ENCODE peak calls at places on chromosomes 13 and 19, in ten cellular contexts. One of them, this sample, is unnamed.

GRCh38 chr19:2853015-2853606 is 11.8 kb downstream of the ZNF555 start:
- DNase-seq in GM23338: no peak
- DNase-seq in adrenal gland: no peak
- DNase-seq in mucosa of descending colon: no peak
- DNase-seq in epithelial cell of proximal tubule: no peak
- DNase-seq in lower leg skin: no peak
- DNase-seq in cardiac fibroblast: no peak
- DNase-seq in A549: no peak
- DNase-seq in hepatocyte: no peak
- DNase-seq in foreskin keratinocyte: no peak
- DNase-seq in this sample: no peak

GRCh38 chr19:13764101-13764807 is at the start of gene MRI1:
- DNase-seq in GM23338: peak; percentile 67
- DNase-seq in A549: peak; percentile 40
- DNase-seq in cardiac fibroblast: peak; percentile 66
- DNase-seq in lower leg skin: peak; percentile 72
- DNase-seq in epithelial cell of proximal tubule: no peak
- DNase-seq in foreskin keratinocyte: no peak
- DNase-seq in hepatocyte: peak; percentile 75
- DNase-seq in mucosa of descending colon: peak; percentile 88
- DNase-seq in adrenal gland: peak; percentile 82
- DNase-seq in this sample: peak; percentile 42

GRCh38 chr19:38734426-38735256 is 9.6 kb downstream of the CAPN12 start:
- DNase-seq in epithelial cell of proximal tubule: no peak
- DNase-seq in adrenal gland: peak; percentile 50
- DNase-seq in GM23338: no peak
- DNase-seq in lower leg skin: peak; percentile 26
- DNase-seq in foreskin keratinocyte: no peak
- DNase-seq in cardiac fibroblast: no peak
- DNase-seq in mucosa of descending colon: peak; percentile 63
- DNase-seq in A549: peak; percentile 65
- DNase-seq in hepatocyte: peak; percentile 40
- DNase-seq in this sample: peak; percentile 31

GRCh38 chr13:32267836-32268439 is 47.2 kb downstream of the ZAR1L start:
- DNase-seq in foreskin keratinocyte: no peak
- DNase-seq in mucosa of descending colon: peak; percentile 74
- DNase-seq in A549: no peak
- DNase-seq in GM23338: peak; percentile 85
- DNase-seq in cardiac fibroblast: peak; percentile 18
- DNase-seq in hepatocyte: peak; percentile 39
- DNase-seq in epithelial cell of proximal tubule: no peak
- DNase-seq in adrenal gland: no peak
- DNase-seq in lower leg skin: no peak
- DNase-seq in this sample: no peak

GRCh38 chr13:75365724-75366173 is 116.2 kb downstream of the TBC1D4 start:
- DNase-seq in GM23338: peak; percentile 39
- DNase-seq in A549: peak; percentile 21
- DNase-seq in lower leg skin: no peak
- DNase-seq in foreskin keratinocyte: peak; percentile 92
- DNase-seq in cardiac fibroblast: peak; percentile 46
- DNase-seq in mucosa of descending colon: no peak
- DNase-seq in adrenal gland: no peak
- DNase-seq in epithelial cell of proximal tubule: peak; percentile 52
- DNase-seq in hepatocyte: no peak
- DNase-seq in this sample: peak; percentile 91

GRCh38 chr13:24161980-24162517 is 1.5 kb downstream of the SPATA13 start:
- DNase-seq in adrenal gland: no peak
- DNase-seq in mucosa of descending colon: peak; percentile 82
- DNase-seq in lower leg skin: no peak
- DNase-seq in GM23338: no peak
- DNase-seq in foreskin keratinocyte: no peak
- DNase-seq in cardiac fibroblast: no peak
- DNase-seq in epithelial cell of proximal tubule: no peak
- DNase-seq in A549: no peak
- DNase-seq in hepatocyte: no peak
- DNase-seq in this sample: no peak

GRCh38 chr19:1133471-1133929 is 29.7 kb downstream of the GPX4 start:
- DNase-seq in GM23338: peak; percentile 72
- DNase-seq in foreskin keratinocyte: no peak
- DNase-seq in mucosa of descending colon: peak; percentile 62
- DNase-seq in cardiac fibroblast: no peak
- DNase-seq in adrenal gland: no peak
- DNase-seq in lower leg skin: no peak
- DNase-seq in epithelial cell of proximal tubule: no peak
- DNase-seq in A549: peak; percentile 74
- DNase-seq in hepatocyte: no peak
- DNase-seq in this sample: no peak

GRCh38 chr13:49435992-49436391 is 7.9 kb downstream of the CAB39L start:
- DNase-seq in A549: no peak
- DNase-seq in cardiac fibroblast: peak; percentile 38
- DNase-seq in epithelial cell of proximal tubule: no peak
- DNase-seq in GM23338: no peak
- DNase-seq in mucosa of descending colon: no peak
- DNase-seq in adrenal gland: no peak
- DNase-seq in foreskin keratinocyte: no peak
- DNase-seq in hepatocyte: no peak
- DNase-seq in lower leg skin: no peak
- DNase-seq in this sample: peak; percentile 49

GRCh38 chr13:53004605-53005004 is 24.0 kb upstream of the OLFM4 start:
- DNase-seq in foreskin keratinocyte: no peak
- DNase-seq in mucosa of descending colon: peak; percentile 31
- DNase-seq in A549: no peak
- DNase-seq in lower leg skin: no peak
- DNase-seq in hepatocyte: no peak
- DNase-seq in GM23338: no peak
- DNase-seq in cardiac fibroblast: no peak
- DNase-seq in epithelial cell of proximal tubule: no peak
- DNase-seq in adrenal gland: no peak
- DNase-seq in this sample: no peak

GRCh38 chr13:35865341-35866240 is 265.6 kb downstream of the DCLK1 start:
- DNase-seq in A549: no peak
- DNase-seq in mucosa of descending colon: no peak
- DNase-seq in GM23338: no peak
- DNase-seq in hepatocyte: no peak
- DNase-seq in lower leg skin: no peak
- DNase-seq in adrenal gland: no peak
- DNase-seq in epithelial cell of proximal tubule: peak; percentile 62
- DNase-seq in cardiac fibroblast: no peak
- DNase-seq in foreskin keratinocyte: peak; percentile 11
- DNase-seq in this sample: no peak

GRCh38 chr13:81539643-81540150 is 1198.8 kb upstream of the SPRY2 start:
- DNase-seq in foreskin keratinocyte: no peak
- DNase-seq in mucosa of descending colon: peak; percentile 3
- DNase-seq in hepatocyte: no peak
- DNase-seq in cardiac fibroblast: no peak
- DNase-seq in epithelial cell of proximal tubule: no peak
- DNase-seq in adrenal gland: no peak
- DNase-seq in GM23338: peak; percentile 5
- DNase-seq in A549: no peak
- DNase-seq in lower leg skin: no peak
- DNase-seq in this sample: no peak

GRCh38 chr13:81540777-81541176 is 1199.9 kb upstream of the SPRY2 start:
- DNase-seq in GM23338: peak; percentile 55
- DNase-seq in cardiac fibroblast: no peak
- DNase-seq in hepatocyte: peak; percentile 45
- DNase-seq in mucosa of descending colon: no peak
- DNase-seq in lower leg skin: no peak
- DNase-seq in A549: peak; percentile 16
- DNase-seq in adrenal gland: no peak
- DNase-seq in foreskin keratinocyte: no peak
- DNase-seq in epithelial cell of proximal tubule: no peak
- DNase-seq in this sample: peak; percentile 1
- TF ChIP-seq CTCF in GM23338: no peak
- TF ChIP-seq CTCF in cardiac fibroblast: peak; percentile 10
- TF ChIP-seq CTCF in hepatocyte: peak; percentile 65
- TF ChIP-seq CTCF in mucosa of descending colon: no peak
- TF ChIP-seq CTCF in lower leg skin: no peak
- TF ChIP-seq CTCF in A549: no peak
- TF ChIP-seq CTCF in adrenal gland: no peak
- TF ChIP-seq CTCF in foreskin keratinocyte: peak; percentile 48
- TF ChIP-seq CTCF in epithelial cell of proximal tubule: peak; percentile 69
- TF ChIP-seq CTCF in this sample: peak; percentile 64

DNA sequence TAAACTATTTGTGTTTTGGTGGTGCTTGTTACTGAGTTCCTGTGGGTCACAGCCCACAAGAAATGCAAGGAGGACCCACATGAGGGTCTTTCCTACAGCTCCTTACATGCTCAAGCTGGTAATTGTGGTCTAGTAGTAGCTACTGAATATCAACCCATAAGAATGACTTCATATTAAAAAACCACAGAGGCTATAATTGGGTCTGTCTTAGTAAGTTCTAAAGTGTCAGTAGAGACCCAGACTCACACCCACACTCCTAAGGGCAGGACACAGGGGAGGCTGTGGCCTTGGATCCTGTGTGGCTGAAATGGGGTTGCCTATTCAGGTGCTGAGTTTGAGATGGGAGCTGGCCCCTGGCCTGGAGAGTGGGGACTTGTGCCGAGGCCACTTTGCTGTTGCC is 19.6 kb downstream of the TFDP1 start:
- DNase-seq in foreskin keratinocyte: no peak
- DNase-seq in lower leg skin: no peak
- DNase-seq in hepatocyte: no peak
- DNase-seq in cardiac fibroblast: no peak
- DNase-seq in adrenal gland: no peak
- DNase-seq in epithelial cell of proximal tubule: no peak
- DNase-seq in GM23338: no peak
- DNase-seq in mucosa of descending colon: no peak
- DNase-seq in A549: no peak
- DNase-seq in this sample: no peak
- TF ChIP-seq CTCF in foreskin keratinocyte: no peak
- TF ChIP-seq CTCF in lower leg skin: no peak
- TF ChIP-seq CTCF in hepatocyte: no peak
- TF ChIP-seq CTCF in cardiac fibroblast: no peak
- TF ChIP-seq CTCF in adrenal gland: no peak
- TF ChIP-seq CTCF in epithelial cell of proximal tubule: no peak
- TF ChIP-seq CTCF in GM23338: no peak
- TF ChIP-seq CTCF in mucosa of descending colon: no peak
- TF ChIP-seq CTCF in A549: no peak
- TF ChIP-seq CTCF in this sample: no peak

GRCh38 chr19:51394045-51394836 is 3.9 kb upstream of the C19orf84 start:
- DNase-seq in A549: peak; percentile 100
- DNase-seq in epithelial cell of proximal tubule: peak; percentile 94
- DNase-seq in hepatocyte: peak; percentile 97
- DNase-seq in foreskin keratinocyte: peak; percentile 95
- DNase-seq in cardiac fibroblast: peak; percentile 99
- DNase-seq in adrenal gland: peak; percentile 94
- DNase-seq in mucosa of descending colon: peak; percentile 95
- DNase-seq in GM23338: peak; percentile 100
- DNase-seq in lower leg skin: peak; percentile 96
- DNase-seq in this sample: peak; percentile 99
- TF ChIP-seq CTCF in A549: no peak
- TF ChIP-seq CTCF in epithelial cell of proximal tubule: peak; percentile 8
- TF ChIP-seq CTCF in hepatocyte: peak; percentile 19
- TF ChIP-seq CTCF in foreskin keratinocyte: peak; percentile 53
- TF ChIP-seq CTCF in cardiac fibroblast: peak; percentile 2
- TF ChIP-seq CTCF in adrenal gland: no peak
- TF ChIP-seq CTCF in mucosa of descending colon: no peak
- TF ChIP-seq CTCF in GM23338: no peak
- TF ChIP-seq CTCF in lower leg skin: no peak
- TF ChIP-seq CTCF in this sample: no peak

DNA sequence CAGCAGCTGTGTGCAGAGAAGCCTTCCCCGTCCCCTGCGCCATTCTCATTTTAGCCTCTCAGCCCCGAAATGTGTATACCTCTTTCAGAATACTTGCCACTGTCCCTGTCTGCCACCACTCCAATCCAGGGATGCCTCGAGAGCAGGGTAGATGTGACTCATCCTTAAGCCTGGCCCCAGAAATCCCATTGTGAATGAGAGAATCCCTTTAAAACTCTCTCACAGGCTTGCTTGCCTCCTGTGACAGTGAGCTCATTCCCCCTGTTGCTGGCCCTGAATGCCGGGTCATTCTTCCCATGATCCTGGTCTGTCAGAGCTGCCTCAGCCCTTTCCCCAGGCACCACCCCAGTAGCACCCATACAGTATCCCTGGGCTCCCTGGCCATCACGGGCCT is 9.6 kb downstream of the AP2A1 start:
- DNase-seq in hepatocyte: no peak
- DNase-seq in GM23338: no peak
- DNase-seq in lower leg skin: no peak
- DNase-seq in adrenal gland: no peak
- DNase-seq in epithelial cell of proximal tubule: no peak
- DNase-seq in cardiac fibroblast: no peak
- DNase-seq in A549: no peak
- DNase-seq in foreskin keratinocyte: no peak
- DNase-seq in mucosa of descending colon: no peak
- DNase-seq in this sample: no peak
- TF ChIP-seq CTCF in hepatocyte: no peak
- TF ChIP-seq CTCF in GM23338: no peak
- TF ChIP-seq CTCF in lower leg skin: no peak
- TF ChIP-seq CTCF in adrenal gland: no peak
- TF ChIP-seq CTCF in epithelial cell of proximal tubule: no peak
- TF ChIP-seq CTCF in cardiac fibroblast: no peak
- TF ChIP-seq CTCF in A549: no peak
- TF ChIP-seq CTCF in foreskin keratinocyte: no peak
- TF ChIP-seq CTCF in mucosa of descending colon: no peak
- TF ChIP-seq CTCF in this sample: no peak

GRCh38 chr19:10852098-10852800 is 4.0 kb downstream of the C19orf38 start:
- DNase-seq in adrenal gland: no peak
- DNase-seq in hepatocyte: no peak
- DNase-seq in epithelial cell of proximal tubule: no peak
- DNase-seq in A549: peak; percentile 79
- DNase-seq in foreskin keratinocyte: peak; percentile 73
- DNase-seq in mucosa of descending colon: no peak
- DNase-seq in GM23338: no peak
- DNase-seq in lower leg skin: no peak
- DNase-seq in cardiac fibroblast: peak; percentile 56
- DNase-seq in this sample: peak; percentile 67

GRCh38 chr19:10854350-10855089 is 6.3 kb downstream of the C19orf38 start:
- DNase-seq in foreskin keratinocyte: no peak
- DNase-seq in adrenal gland: no peak
- DNase-seq in epithelial cell of proximal tubule: no peak
- DNase-seq in cardiac fibroblast: no peak
- DNase-seq in mucosa of descending colon: no peak
- DNase-seq in hepatocyte: no peak
- DNase-seq in GM23338: no peak
- DNase-seq in lower leg skin: no peak
- DNase-seq in A549: no peak
- DNase-seq in this sample: no peak

GRCh38 chr19:10852941-10853340 is 4.7 kb downstream of the C19orf38 start:
- DNase-seq in hepatocyte: no peak
- DNase-seq in adrenal gland: no peak
- DNase-seq in A549: no peak
- DNase-seq in lower leg skin: no peak
- DNase-seq in foreskin keratinocyte: no peak
- DNase-seq in GM23338: no peak
- DNase-seq in mucosa of descending colon: no peak
- DNase-seq in epithelial cell of proximal tubule: no peak
- DNase-seq in cardiac fibroblast: no peak
- DNase-seq in this sample: no peak

GRCh38 chr19:10858204-10858828 is 10.1 kb downstream of the C19orf38 start:
- DNase-seq in mucosa of descending colon: no peak
- DNase-seq in foreskin keratinocyte: no peak
- DNase-seq in lower leg skin: no peak
- DNase-seq in GM23338: peak; percentile 79
- DNase-seq in cardiac fibroblast: peak; percentile 46
- DNase-seq in hepatocyte: no peak
- DNase-seq in adrenal gland: no peak
- DNase-seq in epithelial cell of proximal tubule: no peak
- DNase-seq in A549: no peak
- DNase-seq in this sample: no peak

GRCh38 chr19:10855879-10856522 is 7.8 kb downstream of the C19orf38 start:
- DNase-seq in foreskin keratinocyte: no peak
- DNase-seq in adrenal gland: no peak
- DNase-seq in mucosa of descending colon: peak; percentile 49
- DNase-seq in cardiac fibroblast: peak; percentile 25
- DNase-seq in epithelial cell of proximal tubule: no peak
- DNase-seq in A549: peak; percentile 68
- DNase-seq in hepatocyte: no peak
- DNase-seq in lower leg skin: no peak
- DNase-seq in GM23338: peak; percentile 77
- DNase-seq in this sample: no peak
- TF ChIP-seq CTCF in foreskin keratinocyte: peak; percentile 54
- TF ChIP-seq CTCF in adrenal gland: peak; percentile 42
- TF ChIP-seq CTCF in mucosa of descending colon: no peak
- TF ChIP-seq CTCF in cardiac fibroblast: peak; percentile 67
- TF ChIP-seq CTCF in epithelial cell of proximal tubule: peak; percentile 59
- TF ChIP-seq CTCF in A549: no peak
- TF ChIP-seq CTCF in hepatocyte: peak; percentile 9
- TF ChIP-seq CTCF in lower leg skin: no peak
- TF ChIP-seq CTCF in GM23338: peak; percentile 66
- TF ChIP-seq CTCF in this sample: peak; percentile 75

This sample was measured in HFFc6.